ENCODE peak calls at places on chromosomes 6 and 20, in five cellular contexts. B, L, T, C and E are unnamed samples.

GRCh38 chr20:33373735-33374605 is 27.3 kb downstream of the CDK5RAP1 start:
- DNase-seq in B (no peak), L (peak), T (no peak), C (peak), E (no peak)

GRCh38 chr6:8686077-8686476 is 250.7 kb upstream of the SLC35B3 start:
- DNase-seq in B (no peak), L (no peak), T (no peak), C (no peak), E (no peak)

GRCh38 chr6:139590206-139590605 is 215.8 kb upstream of the CITED2 start:
- DNase-seq in B (no peak), L (no peak), T (no peak), C (no peak), E (no peak)

GRCh38 chr20:51563597-51564332 is 21.2 kb upstream of the NFATC2 start:
- DNase-seq in B (no peak), L (peak), T (peak), C (peak), E (peak)

GRCh38 chr20:20360464-20360863 is 7.4 kb upstream of the INSM1 start:
- DNase-seq in B (peak), L (peak), T (peak), C (peak), E (peak)

GRCh38 chr6:5981274-5982026 is 25.3 kb downstream of the NRN1 start:
- DNase-seq in B (no peak), L (no peak), T (no peak), C (peak), E (no peak)

GRCh38 chr6:149593443-149593842 is 27.3 kb downstream of the GINM1 start:
- DNase-seq in B (no peak), L (no peak), T (no peak), C (no peak), E (no peak)

GRCh38 chr6:71211799-71212198 is 76.8 kb upstream of the OGFRL1 start:
- DNase-seq in B (no peak), L (no peak), T (no peak), C (no peak), E (no peak)

GRCh38 chr6:98957440-98957839 is 9.7 kb upstream of the FBXL4 start:
- DNase-seq in B (no peak), L (peak), T (peak), C (peak), E (no peak)

GRCh38 chr6:137827977-137828815 is 38.9 kb upstream of the TNFAIP3 start:
- DNase-seq in B (no peak), L (no peak), T (no peak), C (no peak), E (no peak)

GRCh38 chr20:35901678-35902544 is 52.4 kb downstream of the SCAND1 start:
- DNase-seq in B (no peak), L (peak), T (peak), C (peak), E (no peak)

GRCh38 chr6:129679758-129680157 is 30.2 kb downstream of the ARHGAP18 start:
- DNase-seq in B (no peak), L (no peak), T (no peak), C (no peak), E (no peak)
- TF ChIP-seq CTCF in B (no peak), L (no peak), T (no peak), C (no peak), E (no peak)

GRCh38 chr6:722608-723007 is 29.7 kb upstream of the EXOC2 start:
- DNase-seq in B (peak), L (no peak), T (no peak), C (peak), E (no peak)
- TF ChIP-seq CTCF in B (no peak), L (no peak), T (no peak), C (peak), E (no peak)

GRCh38 chr6:63529498-63529897 is 42.8 kb upstream of the LOC128125822 start:
- DNase-seq in B (no peak), L (no peak), T (no peak), C (peak), E (no peak)
- TF ChIP-seq CTCF in B (no peak), L (no peak), T (no peak), C (no peak), E (no peak)

DNA sequence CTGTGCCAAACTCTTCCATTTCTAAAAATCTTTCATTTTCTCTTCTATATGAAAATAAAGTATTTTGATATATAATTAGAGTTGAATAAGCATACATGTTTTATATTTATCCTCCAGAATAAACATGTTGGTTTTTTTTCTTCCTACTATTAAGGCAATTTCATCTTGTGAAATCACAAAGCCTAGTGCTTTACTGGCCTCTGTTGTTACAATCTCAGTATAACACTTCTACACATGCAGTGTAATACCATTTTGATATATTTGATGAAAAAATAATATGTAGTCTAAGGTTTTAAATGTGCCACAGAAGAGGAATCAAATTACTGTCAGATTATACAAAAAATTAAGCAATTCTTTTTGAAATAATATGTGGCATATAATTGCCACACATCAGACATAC is 225.3 kb upstream of the MANEA start:
- DNase-seq in B (no peak), L (no peak), T (no peak), C (no peak), E (no peak)
- TF ChIP-seq CTCF in B (no peak), L (peak), T (peak), C (peak), E (no peak)

GRCh38 chr6:17741507-17741906 is 34.8 kb upstream of the NUP153 start:
- DNase-seq in B (no peak), L (peak), T (no peak), C (no peak), E (no peak)
- TF ChIP-seq CTCF in B (no peak), L (no peak), T (no peak), C (no peak), E (no peak)